ENCODE peak calls at places on chromosomes 3 and 15, in nine cellular contexts. One of them, this sample, is unnamed.

GRCh38 chr3:187709155-187709554 is 6.8 kb upstream of the RTP2 start:
- DNase-seq in left ventricle myocardium inferior: no peak
- DNase-seq in psoas muscle: no peak
- DNase-seq in neural progenitor cell: peak; percentile 34
- DNase-seq in H9: peak; percentile 46
- DNase-seq in cardiac muscle cell: no peak
- DNase-seq in upper lobe of right lung: no peak
- DNase-seq in testis: no peak
- DNase-seq in transverse colon: no peak
- DNase-seq in this sample: no peak

GRCh38 chr3:133573629-133574194 is at the start of gene CDV3:
- DNase-seq in left ventricle myocardium inferior: no peak
- DNase-seq in psoas muscle: no peak
- DNase-seq in neural progenitor cell: peak; percentile 89
- DNase-seq in H9: no peak
- DNase-seq in cardiac muscle cell: no peak
- DNase-seq in upper lobe of right lung: no peak
- DNase-seq in testis: no peak
- DNase-seq in transverse colon: no peak
- DNase-seq in this sample: peak; percentile 64

GRCh38 chr15:57861805-57862586 is 155.5 kb downstream of the POLR2M start:
- DNase-seq in left ventricle myocardium inferior: no peak
- DNase-seq in psoas muscle: no peak
- DNase-seq in neural progenitor cell: no peak
- DNase-seq in H9: no peak
- DNase-seq in cardiac muscle cell: peak; percentile 75
- DNase-seq in upper lobe of right lung: no peak
- DNase-seq in testis: no peak
- DNase-seq in transverse colon: no peak
- DNase-seq in this sample: no peak

GRCh38 chr15:60651734-60652141 is 172.8 kb upstream of the ICE2 start:
- DNase-seq in left ventricle myocardium inferior: no peak
- DNase-seq in psoas muscle: no peak
- DNase-seq in neural progenitor cell: peak; percentile 39
- DNase-seq in H9: no peak
- DNase-seq in cardiac muscle cell: no peak
- DNase-seq in upper lobe of right lung: no peak
- DNase-seq in testis: no peak
- DNase-seq in transverse colon: no peak
- DNase-seq in this sample: no peak

GRCh38 chr3:24493951-24494615 is 567 bp downstream of the THRB start:
- DNase-seq in left ventricle myocardium inferior: peak; percentile 83
- DNase-seq in psoas muscle: peak; percentile 94
- DNase-seq in neural progenitor cell: peak; percentile 53
- DNase-seq in H9: peak; percentile 57
- DNase-seq in cardiac muscle cell: peak; percentile 59
- DNase-seq in upper lobe of right lung: peak; percentile 88
- DNase-seq in testis: peak; percentile 63
- DNase-seq in transverse colon: peak; percentile 66
- DNase-seq in this sample: peak; percentile 87

GRCh38 chr15:81327526-81327925 is 3.6 kb upstream of the STARD5 start:
- DNase-seq in left ventricle myocardium inferior: no peak
- DNase-seq in psoas muscle: no peak
- DNase-seq in neural progenitor cell: no peak
- DNase-seq in H9: no peak
- DNase-seq in cardiac muscle cell: peak; percentile 90
- DNase-seq in upper lobe of right lung: no peak
- DNase-seq in testis: no peak
- DNase-seq in transverse colon: no peak
- DNase-seq in this sample: no peak

GRCh38 chr3:50486219-50486888 is 17.1 kb downstream of the CACNA2D2 start:
- DNase-seq in left ventricle myocardium inferior: no peak
- DNase-seq in psoas muscle: no peak
- DNase-seq in neural progenitor cell: no peak
- DNase-seq in H9: no peak
- DNase-seq in cardiac muscle cell: no peak
- DNase-seq in upper lobe of right lung: no peak
- DNase-seq in testis: no peak
- DNase-seq in transverse colon: no peak
- DNase-seq in this sample: no peak

GRCh38 chr3:114374433-114374832 is 80.6 kb downstream of the TIGIT start:
- DNase-seq in left ventricle myocardium inferior: no peak
- DNase-seq in psoas muscle: no peak
- DNase-seq in neural progenitor cell: no peak
- DNase-seq in H9: no peak
- DNase-seq in cardiac muscle cell: no peak
- DNase-seq in upper lobe of right lung: no peak
- DNase-seq in testis: no peak
- DNase-seq in transverse colon: no peak
- DNase-seq in this sample: no peak

GRCh38 chr3:129310111-129310601 is 31.5 kb downstream of the HMCES start:
- DNase-seq in left ventricle myocardium inferior: no peak
- DNase-seq in psoas muscle: no peak
- DNase-seq in neural progenitor cell: no peak
- DNase-seq in H9: peak; percentile 50
- DNase-seq in cardiac muscle cell: no peak
- DNase-seq in upper lobe of right lung: no peak
- DNase-seq in testis: no peak
- DNase-seq in transverse colon: peak; percentile 56
- DNase-seq in this sample: no peak

DNA sequence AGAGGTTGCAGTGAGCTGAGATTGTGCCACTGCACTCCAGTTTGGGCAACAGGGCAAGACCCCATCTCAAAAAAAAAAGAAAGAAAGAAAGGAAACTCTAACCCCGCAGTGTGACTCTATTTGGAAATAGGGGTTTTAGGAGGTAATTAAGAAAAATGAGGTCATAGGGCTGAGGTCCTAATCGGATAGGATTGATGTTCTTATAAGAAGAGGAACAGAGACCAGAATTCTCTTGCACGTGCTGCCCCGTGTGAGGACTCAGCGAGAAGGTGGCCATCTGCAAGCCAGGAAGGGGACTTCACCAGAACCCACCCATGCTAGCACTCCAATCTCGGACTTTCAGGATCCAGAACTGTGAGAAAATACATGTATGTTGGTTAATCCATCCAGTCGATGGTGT is 25.8 kb downstream of the KLHL6 start:
- DNase-seq in left ventricle myocardium inferior: no peak
- DNase-seq in psoas muscle: no peak
- DNase-seq in neural progenitor cell: no peak
- DNase-seq in H9: no peak
- DNase-seq in cardiac muscle cell: no peak
- DNase-seq in upper lobe of right lung: no peak
- DNase-seq in testis: no peak
- DNase-seq in transverse colon: peak; percentile 28
- DNase-seq in this sample: no peak
- H3K9me3 ChIP-seq in left ventricle myocardium inferior: peaks cover 8% of the 10 kb centered on the region
- H3K9me3 ChIP-seq in psoas muscle: no peaks in the 10 kb centered on the region
- H3K9me3 ChIP-seq in neural progenitor cell: no peaks in the 10 kb centered on the region
- H3K9me3 ChIP-seq in H9: no peaks in the 10 kb centered on the region
- H3K9me3 ChIP-seq in cardiac muscle cell: no peaks in the 10 kb centered on the region
- H3K9me3 ChIP-seq in upper lobe of right lung: no peaks in the 10 kb centered on the region
- H3K9me3 ChIP-seq in testis: no peaks in the 10 kb centered on the region
- H3K9me3 ChIP-seq in transverse colon: no peaks in the 10 kb centered on the region
- H3K9me3 ChIP-seq in this sample: no peaks in the 10 kb centered on the region

GRCh38 chr15:83999396-84000120 is 236.0 kb upstream of the GOLGA6L4 start:
- DNase-seq in left ventricle myocardium inferior: no peak
- DNase-seq in psoas muscle: no peak
- DNase-seq in neural progenitor cell: no peak
- DNase-seq in H9: no peak
- DNase-seq in cardiac muscle cell: no peak
- DNase-seq in upper lobe of right lung: no peak
- DNase-seq in testis: no peak
- DNase-seq in transverse colon: no peak
- DNase-seq in this sample: no peak

GRCh38 chr15:83992356-83993031 is 243.1 kb upstream of the GOLGA6L4 start:
- DNase-seq in left ventricle myocardium inferior: no peak
- DNase-seq in psoas muscle: no peak
- DNase-seq in neural progenitor cell: no peak
- DNase-seq in H9: no peak
- DNase-seq in cardiac muscle cell: no peak
- DNase-seq in upper lobe of right lung: no peak
- DNase-seq in testis: no peak
- DNase-seq in transverse colon: no peak
- DNase-seq in this sample: no peak

GRCh38 chr15:83991163-83991562 is 244.4 kb upstream of the GOLGA6L4 start:
- DNase-seq in left ventricle myocardium inferior: no peak
- DNase-seq in psoas muscle: no peak
- DNase-seq in neural progenitor cell: no peak
- DNase-seq in H9: no peak
- DNase-seq in cardiac muscle cell: no peak
- DNase-seq in upper lobe of right lung: no peak
- DNase-seq in testis: no peak
- DNase-seq in transverse colon: no peak
- DNase-seq in this sample: no peak

GRCh38 chr15:83998486-83998885 is 237.1 kb upstream of the GOLGA6L4 start:
- DNase-seq in left ventricle myocardium inferior: no peak
- DNase-seq in psoas muscle: no peak
- DNase-seq in neural progenitor cell: no peak
- DNase-seq in H9: no peak
- DNase-seq in cardiac muscle cell: no peak
- DNase-seq in upper lobe of right lung: no peak
- DNase-seq in testis: no peak
- DNase-seq in transverse colon: no peak
- DNase-seq in this sample: no peak

DNA sequence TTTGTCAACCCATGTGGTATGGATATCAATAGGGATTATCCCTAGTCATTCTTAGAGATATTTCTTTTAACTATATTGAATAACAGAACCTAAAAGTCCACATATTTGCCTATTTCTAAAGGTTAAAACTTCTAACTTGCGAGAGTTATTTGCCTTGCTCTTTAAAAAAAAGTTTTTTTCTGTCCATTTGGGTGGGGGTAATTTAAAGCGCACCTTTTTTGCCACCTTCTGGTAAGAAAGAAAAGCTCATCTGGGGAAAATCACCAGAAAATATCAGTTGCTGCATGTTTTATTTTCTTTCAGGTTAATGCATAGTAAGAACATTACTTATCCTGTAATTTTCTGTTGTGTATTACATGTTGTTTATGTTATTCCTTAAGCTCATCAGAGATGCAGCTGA is 242.0 kb upstream of the GOLGA6L4 start:
- DNase-seq in left ventricle myocardium inferior: no peak
- DNase-seq in psoas muscle: no peak
- DNase-seq in neural progenitor cell: no peak
- DNase-seq in H9: no peak
- DNase-seq in cardiac muscle cell: peak; percentile 3
- DNase-seq in upper lobe of right lung: no peak
- DNase-seq in testis: no peak
- DNase-seq in transverse colon: no peak
- DNase-seq in this sample: no peak
- TF ChIP-seq CTCF in left ventricle myocardium inferior: no peak
- TF ChIP-seq CTCF in psoas muscle: no peak
- TF ChIP-seq CTCF in neural progenitor cell: peak; percentile 25
- TF ChIP-seq CTCF in H9: peak; percentile 49
- TF ChIP-seq CTCF in cardiac muscle cell: peak; percentile 15
- TF ChIP-seq CTCF in upper lobe of right lung: no peak
- TF ChIP-seq CTCF in testis: no peak
- TF ChIP-seq CTCF in transverse colon: no peak
- TF ChIP-seq CTCF in this sample: no peak

DNA sequence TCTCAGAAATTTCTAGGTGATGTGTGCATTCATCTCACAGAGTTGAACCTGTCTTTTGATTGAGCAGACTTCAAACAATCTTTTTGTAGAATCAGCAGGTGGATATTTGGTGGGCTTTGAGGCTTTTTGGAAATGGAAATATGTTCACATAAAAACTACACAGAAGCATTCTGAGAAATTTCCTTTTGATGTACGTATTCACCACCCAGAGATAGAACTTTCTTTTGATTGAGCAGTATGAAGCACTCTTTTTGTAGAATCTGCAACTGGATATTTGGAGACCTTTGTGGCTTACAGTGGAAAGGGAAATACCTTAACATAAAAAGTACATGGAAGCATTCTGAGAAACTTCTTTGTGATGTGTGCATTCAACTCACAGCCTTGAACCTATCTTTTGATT is 3515.0 kb downstream of the GOLGA6L6 start:
- DNase-seq in left ventricle myocardium inferior: no peak
- DNase-seq in psoas muscle: no peak
- DNase-seq in neural progenitor cell: no peak
- DNase-seq in H9: no peak
- DNase-seq in cardiac muscle cell: no peak
- DNase-seq in upper lobe of right lung: no peak
- DNase-seq in testis: no peak
- DNase-seq in transverse colon: no peak
- DNase-seq in this sample: no peak
- H3K9me3 ChIP-seq in left ventricle myocardium inferior: peaks cover 58% of the 10 kb centered on the region
- H3K9me3 ChIP-seq in psoas muscle: no peaks in the 10 kb centered on the region
- H3K9me3 ChIP-seq in neural progenitor cell: peaks cover 46% of the 10 kb centered on the region
- H3K9me3 ChIP-seq in H9: peaks cover 19% of the 10 kb centered on the region
- H3K9me3 ChIP-seq in cardiac muscle cell: no peaks in the 10 kb centered on the region
- H3K9me3 ChIP-seq in upper lobe of right lung: no peaks in the 10 kb centered on the region
- H3K9me3 ChIP-seq in testis: no peaks in the 10 kb centered on the region
- H3K9me3 ChIP-seq in transverse colon: peaks cover 21% of the 10 kb centered on the region
- H3K9me3 ChIP-seq in this sample: no peaks in the 10 kb centered on the region

GRCh38 chr3:55036883-55037577 is 109.2 kb upstream of the LRTM1 start:
- DNase-seq in left ventricle myocardium inferior: no peak
- DNase-seq in psoas muscle: no peak
- DNase-seq in neural progenitor cell: no peak
- DNase-seq in H9: no peak
- DNase-seq in cardiac muscle cell: no peak
- DNase-seq in upper lobe of right lung: no peak
- DNase-seq in testis: no peak
- DNase-seq in transverse colon: no peak
- DNase-seq in this sample: no peak

DNA sequence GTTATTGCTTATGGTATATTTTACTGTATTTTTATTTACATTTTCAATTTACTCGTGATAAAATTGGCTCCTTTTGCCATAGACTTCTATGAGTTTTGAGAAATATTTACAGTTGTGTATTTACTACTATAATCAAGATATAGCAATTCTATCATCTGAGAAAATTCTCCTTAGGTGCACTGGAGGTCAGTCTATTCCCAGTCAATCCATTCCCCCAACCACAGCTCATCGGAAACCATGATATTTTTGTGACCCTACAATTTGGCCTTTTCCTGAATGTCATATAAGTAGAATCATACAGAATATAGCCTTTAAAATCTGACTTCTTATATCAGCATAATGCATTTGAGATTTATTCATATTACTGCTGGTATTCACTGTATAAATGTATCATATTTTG is 114.7 kb upstream of the LRTM1 start:
- DNase-seq in left ventricle myocardium inferior: no peak
- DNase-seq in psoas muscle: no peak
- DNase-seq in neural progenitor cell: no peak
- DNase-seq in H9: no peak
- DNase-seq in cardiac muscle cell: peak; percentile 27
- DNase-seq in upper lobe of right lung: no peak
- DNase-seq in testis: no peak
- DNase-seq in transverse colon: no peak
- DNase-seq in this sample: no peak
- TF ChIP-seq CTCF in left ventricle myocardium inferior: no peak
- TF ChIP-seq CTCF in psoas muscle: no peak
- TF ChIP-seq CTCF in neural progenitor cell: peak; percentile 37
- TF ChIP-seq CTCF in H9: no peak
- TF ChIP-seq CTCF in cardiac muscle cell: no peak
- TF ChIP-seq CTCF in upper lobe of right lung: no peak
- TF ChIP-seq CTCF in testis: no peak
- TF ChIP-seq CTCF in transverse colon: no peak
- TF ChIP-seq CTCF in this sample: no peak

GRCh38 chr3:43353393-43353792 is 67.1 kb downstream of the SNRK start:
- DNase-seq in left ventricle myocardium inferior: no peak
- DNase-seq in psoas muscle: no peak
- DNase-seq in neural progenitor cell: no peak
- DNase-seq in H9: no peak
- DNase-seq in cardiac muscle cell: no peak
- DNase-seq in upper lobe of right lung: no peak
- DNase-seq in testis: no peak
- DNase-seq in transverse colon: no peak
- DNase-seq in this sample: no peak
- H3K9me3 ChIP-seq in left ventricle myocardium inferior: peaks cover 54% of the 10 kb centered on the region
- H3K9me3 ChIP-seq in psoas muscle: peaks cover 19% of the 10 kb centered on the region
- H3K9me3 ChIP-seq in neural progenitor cell: no peaks in the 10 kb centered on the region
- H3K9me3 ChIP-seq in H9: no peaks in the 10 kb centered on the region
- H3K9me3 ChIP-seq in cardiac muscle cell: no peaks in the 10 kb centered on the region
- H3K9me3 ChIP-seq in upper lobe of right lung: peaks cover 6% of the 10 kb centered on the region
- H3K9me3 ChIP-seq in testis: no peaks in the 10 kb centered on the region
- H3K9me3 ChIP-seq in transverse colon: peaks cover 24% of the 10 kb centered on the region
- H3K9me3 ChIP-seq in this sample: no peaks in the 10 kb centered on the region

This sample was measured in right lobe of liver.